ENCODE peak calls at places on chromosome 12, in four cellular contexts. W is GM12878, E is K562, O is HepG2. D is an unnamed sample.

GRCh38 chr12:100061814-100062213 is 77.1 kb upstream of the ANKS1B start:
- DNase-seq in E (no peak), O (no peak), W (no peak), D (peak; percentile 24)

GRCh38 chr12:53736602-53737493 is 9.6 kb upstream of the CALCOCO1 start:
- DNase-seq in O (no peak), E (no peak), W (no peak), D (no peak)

GRCh38 chr12:88633312-88633711 is 53.0 kb upstream of the KITLG start:
- DNase-seq in W (no peak), O (no peak), E (no peak), D (peak; percentile 18)

GRCh38 chr12:118120579-118121363 is 15.2 kb upstream of the PEBP1 start:
- DNase-seq in E (peak; percentile 89), W (no peak), O (peak; percentile 91), D (peak; percentile 61)

GRCh38 chr12:39852346-39852745 is 232.7 kb upstream of the ABCD2 start:
- DNase-seq in O (no peak), W (no peak), E (no peak), D (peak; percentile 1)

GRCh38 chr12:44876554-44877275 is 600 bp upstream of the NELL2 start:
- DNase-seq in O (no peak), E (peak; percentile 23), W (no peak), D (no peak)

GRCh38 chr12:48454675-48455074 is 17.7 kb upstream of the ANP32D start:
- DNase-seq in O (peak; percentile 5), E (no peak), W (no peak), D (peak; percentile 8)

GRCh38 chr12:54301428-54302045 is 722 bp upstream of the NFE2 start:
- DNase-seq in W (no peak), E (no peak), O (peak; percentile 86), D (no peak)

GRCh38 chr12:52434760-52435530 is 774 bp upstream of the KRT75 start:
- DNase-seq in O (no peak), W (no peak), E (no peak), D (peak; percentile 4)

GRCh38 chr12:10967409-10967808 is 19.3 kb downstream of the TAS2R50 start:
- DNase-seq in O (no peak), W (no peak), E (no peak), D (peak; percentile 64)

GRCh38 chr12:106461730-106462129 is 104.2 kb downstream of the POLR3B start:
- DNase-seq in O (no peak), W (no peak), E (no peak), D (no peak)

GRCh38 chr12:26018926-26019325 is 60.4 kb downstream of the RASSF8 start:
- DNase-seq in W (no peak), O (no peak), E (no peak), D (peak; percentile 60)

GRCh38 chr12:56839489-56840442 is 76.6 kb downstream of the HSD17B6 start:
- DNase-seq in E (peak; percentile 65), O (peak; percentile 41), W (peak; percentile 2), D (peak; percentile 9)

GRCh38 chr12:54126696-54127537 is 61.9 kb downstream of the SMUG1 start:
- DNase-seq in W (no peak), E (no peak), O (no peak), D (no peak)

GRCh38 chr12:104354167-104354867 is 50.8 kb downstream of the EID3 start:
- DNase-seq in W (no peak), O (no peak), E (no peak), D (no peak)

GRCh38 chr12:91423336-91424050 is 240.9 kb upstream of the DCN start:
- DNase-seq in W (no peak), O (no peak), E (no peak), D (no peak)

GRCh38 chr12:56221233-56221756 is 427 bp downstream of the RNF41 start:
- DNase-seq in E (no peak), O (no peak), W (no peak), D (peak; percentile 73)

GRCh38 chr12:132506328-132506727 is 16.4 kb downstream of the FBRSL1 start:
- DNase-seq in E (no peak), W (no peak), O (no peak), D (no peak)

GRCh38 chr12:109741970-109742372 is 28.3 kb downstream of the FAM222A start:
- DNase-seq in W (no peak), E (no peak), O (peak; percentile 56), D (no peak)

GRCh38 chr12:122385171-122386041 is 37.1 kb downstream of the CLIP1 start:
- DNase-seq in W (no peak), O (no peak), E (no peak), D (no peak)

GRCh38 chr12:108418162-108418561 is 79.1 kb upstream of the CMKLR1 start:
- DNase-seq in O (no peak), E (no peak), W (no peak), D (no peak)

GRCh38 chr12:2633176-2633824 is 161.5 kb upstream of the FKBP4 start:
- DNase-seq in E (no peak), O (no peak), W (no peak), D (no peak)

GRCh38 chr12:26124491-26125450 is at the start of gene BHLHE41:
- DNase-seq in E (peak; percentile 53), W (no peak), O (no peak), D (peak; percentile 36)

GRCh38 chr12:30691122-30691879 is 4.4 kb downstream of the IPO8 start:
- DNase-seq in E (no peak), W (no peak), O (peak; percentile 41), D (peak; percentile 85)

GRCh38 chr12:126337556-126337955 is 1272.3 kb downstream of the AACS start:
- DNase-seq in E (no peak), O (no peak), W (no peak), D (no peak)

GRCh38 chr12:110585231-110585799 is 2.2 kb upstream of the PPTC7 start:
- DNase-seq in O (no peak), W (no peak), E (no peak), D (peak; percentile 32)

GRCh38 chr12:48999371-49000131 is at the start of gene DDN:
- DNase-seq in W (no peak), E (peak; percentile 80), O (no peak), D (peak; percentile 52)

GRCh38 chr12:79685068-79685467 is 5.7 kb downstream of the PAWR start:
- DNase-seq in W (no peak), E (no peak), O (peak; percentile 26), D (peak; percentile 88)

GRCh38 chr12:54447917-54448316 is 25.5 kb downstream of the GTSF1 start:
- DNase-seq in W (no peak), O (no peak), E (no peak), D (no peak)

GRCh38 chr12:56836317-56836716 is 73.2 kb downstream of the HSD17B6 start:
- DNase-seq in O (no peak), W (no peak), E (no peak), D (no peak)

GRCh38 chr12:57625261-57626032 is 7.6 kb downstream of the B4GALNT1 start:
- DNase-seq in W (no peak), O (no peak), E (no peak), D (no peak)

GRCh38 chr12:125509195-125509594 is 444.0 kb downstream of the AACS start:
- DNase-seq in W (no peak), E (no peak), O (no peak), D (no peak)

GRCh38 chr12:109777544-109777943 is 55.7 kb downstream of the TRPV4 start:
- DNase-seq in O (peak; percentile 83), E (peak; percentile 85), W (peak; percentile 42), D (peak; percentile 10)

GRCh38 chr12:11067514-11067913 is 5.4 kb upstream of the TAS2R46 start:
- DNase-seq in O (no peak), E (no peak), W (no peak), D (peak; percentile 10)

GRCh38 chr12:70635713-70636112 is 1.5 kb downstream of the PTPRB start:
- DNase-seq in W (no peak), O (no peak), E (no peak), D (no peak)

GRCh38 chr12:92759634-92760268 is 57.0 kb downstream of the PLEKHG7 start:
- DNase-seq in O (no peak), E (peak; percentile 25), W (no peak), D (peak; percentile 97)

GRCh38 chr12:110006115-110006514 is 6.9 kb downstream of the ANKRD13A start:
- DNase-seq in E (no peak), O (no peak), W (no peak), D (no peak)

GRCh38 chr12:118332511-118332910 is 40.2 kb downstream of the TAOK3 start:
- DNase-seq in W (no peak), O (no peak), E (no peak), D (peak; percentile 52)

GRCh38 chr12:84912191-84913142 is at the start of gene SLC6A15:
- DNase-seq in W (no peak), E (no peak), O (no peak), D (peak; percentile 46)
- TF ChIP-seq POLR2A in W (no peak), E (no peak), O (no peak), D (no peak)

GRCh38 chr12:64675795-64676194 is 65.5 kb downstream of the RASSF3 start:
- DNase-seq in E (no peak), O (no peak), W (no peak), D (no peak)
- TF ChIP-seq BHLHE40 in E (no peak), O (no peak), W (no peak), D (no peak)

DNA sequence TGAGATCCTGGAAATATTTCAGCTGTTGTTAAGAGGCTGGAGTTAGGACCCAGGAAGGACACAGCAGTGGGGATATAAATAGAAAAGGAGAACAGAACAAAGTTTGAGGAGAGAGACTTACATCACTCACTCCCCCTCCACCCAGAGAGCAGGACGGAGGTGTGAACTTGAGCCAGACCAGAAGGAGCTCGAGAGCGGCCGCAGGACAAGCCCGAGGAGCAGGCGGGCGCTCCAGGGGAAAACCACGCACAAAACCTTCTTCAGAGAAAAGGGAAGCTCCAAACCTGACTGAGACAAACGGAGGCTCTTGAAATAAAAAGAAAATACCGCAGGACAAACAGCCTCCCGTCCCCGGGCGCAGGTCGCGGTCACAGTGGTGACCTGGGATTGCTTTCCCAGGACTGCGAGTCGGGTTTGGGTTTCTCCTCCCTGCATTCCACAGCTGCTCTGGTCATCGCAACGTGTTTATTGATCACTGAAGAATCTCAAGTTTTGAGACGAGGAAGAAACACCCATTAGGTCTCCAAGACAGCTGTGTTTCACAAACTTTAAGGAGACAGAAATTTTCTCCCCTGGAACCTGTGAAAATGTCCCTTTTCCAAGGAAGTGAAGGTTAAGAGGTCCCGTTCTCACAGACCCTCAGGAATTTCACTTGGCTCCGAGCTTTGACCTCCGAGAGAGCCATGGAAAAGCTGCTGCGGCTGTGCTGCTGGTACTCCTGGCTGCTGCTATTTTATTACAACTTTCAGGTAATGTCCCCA is at the start of gene ADGRD1:
- DNase-seq in O (no peak), E (no peak), W (no peak), D (peak; percentile 3)
- TF ChIP-seq MXI1 in O (no peak), E (no peak), W (no peak), D (no peak)

GRCh38 chr12:6788972-6789905 is at the start of gene CD4:
- DNase-seq in W (no peak), O (no peak), E (no peak), D (no peak)
- TF ChIP-seq POLR2A in W (no peak), O (no peak), E (no peak), D (no peak)

GRCh38 chr12:43805149-43805856 is 814 bp downstream of the TWF1 start:
- DNase-seq in E (no peak), O (peak; percentile 6), W (no peak), D (no peak)
- TF ChIP-seq BHLHE40 in E (no peak), O (no peak), W (no peak), D (no peak)